ENCODE peak calls at places on chromosome 10, in six cellular contexts. H, Q, P, E, F and B are unnamed samples.

GRCh38 chr10:80137031-80137712 is 4.6 kb downstream of the PLAC9 start:
- DNase-seq in H (no peak), Q (no peak), P (no peak), E (peak), F (no peak), B (peak)

GRCh38 chr10:21336476-21337170 is 188.9 kb downstream of the SKIDA1 start:
- DNase-seq in H (peak), Q (no peak), P (no peak), E (peak), F (peak), B (no peak)

GRCh38 chr10:15784237-15784636 is 64.5 kb upstream of the ITGA8 start:
- DNase-seq in H (no peak), Q (no peak), P (no peak), E (no peak), F (no peak), B (no peak)

GRCh38 chr10:107165007-107165406 is 501 bp upstream of the SORCS1 start:
- DNase-seq in H (peak), Q (no peak), P (no peak), E (no peak), F (no peak), B (no peak)

GRCh38 chr10:73590881-73591577 is at the start of gene USP54:
- DNase-seq in H (no peak), Q (no peak), P (no peak), E (peak), F (no peak), B (peak)

GRCh38 chr10:129706081-129706480 is 239.0 kb downstream of the MGMT start:
- DNase-seq in H (no peak), Q (no peak), P (no peak), E (no peak), F (no peak), B (no peak)

GRCh38 chr10:128185627-128186026 is 59.4 kb upstream of the MKI67 start:
- DNase-seq in H (no peak), Q (no peak), P (no peak), E (no peak), F (no peak), B (no peak)

GRCh38 chr10:24889636-24890035 is 62.8 kb downstream of the PRTFDC1 start:
- DNase-seq in H (no peak), Q (no peak), P (no peak), E (no peak), F (no peak), B (no peak)

GRCh38 chr10:77007836-77008235 is 629.8 kb downstream of the KCNMA1 start:
- DNase-seq in H (no peak), Q (no peak), P (no peak), E (no peak), F (no peak), B (no peak)

GRCh38 chr10:129941199-129942018 is 22.7 kb downstream of the EBF3 start:
- DNase-seq in H (no peak), Q (no peak), P (no peak), E (no peak), F (no peak), B (no peak)

GRCh38 chr10:100890696-100891271 is 22.0 kb upstream of the SLF2 start:
- DNase-seq in H (no peak), Q (no peak), P (no peak), E (peak), F (no peak), B (no peak)

GRCh38 chr10:76453997-76454396 is 1022.6 kb downstream of the LRMDA start:
- DNase-seq in H (no peak), Q (no peak), P (no peak), E (no peak), F (no peak), B (no peak)

GRCh38 chr10:100656479-100656878 is 88.9 kb upstream of the PAX2 start:
- DNase-seq in H (peak), Q (no peak), P (no peak), E (peak), F (peak), B (no peak)

GRCh38 chr10:105611244-105611798 is 970.2 kb downstream of the SORCS3 start:
- DNase-seq in H (peak), Q (no peak), P (no peak), E (no peak), F (no peak), B (no peak)

GRCh38 chr10:23656735-23657134 is 217.9 kb downstream of the OTUD1 start:
- DNase-seq in H (peak), Q (no peak), P (no peak), E (peak), F (no peak), B (no peak)

GRCh38 chr10:27600915-27601314 is 96.8 kb downstream of the RAB18 start:
- DNase-seq in H (no peak), Q (no peak), P (no peak), E (no peak), F (no peak), B (no peak)

GRCh38 chr10:114458955-114459354 is 54.7 kb upstream of the AFAP1L2 start:
- DNase-seq in H (peak), Q (no peak), P (no peak), E (peak), F (peak), B (peak)

GRCh38 chr10:94076325-94076841 is 82.7 kb downstream of the PLCE1 start:
- DNase-seq in H (no peak), Q (no peak), P (no peak), E (peak), F (no peak), B (peak)

GRCh38 chr10:61084493-61084892 is 140.5 kb upstream of the RHOBTB1 start:
- DNase-seq in H (no peak), Q (no peak), P (no peak), E (no peak), F (no peak), B (no peak)

GRCh38 chr10:130809181-130809580 is 502.3 kb downstream of the TCERG1L start:
- DNase-seq in H (no peak), Q (no peak), P (no peak), E (no peak), F (no peak), B (no peak)

GRCh38 chr10:89019589-89020327 is 29.2 kb downstream of the FAS start:
- DNase-seq in H (no peak), Q (no peak), P (no peak), E (no peak), F (no peak), B (no peak)

GRCh38 chr10:44323838-44324237 is 61.1 kb downstream of the CXCL12 start:
- DNase-seq in H (no peak), Q (no peak), P (no peak), E (no peak), F (no peak), B (no peak)

GRCh38 chr10:13227031-13227430 is 7.1 kb downstream of the UCMA start:
- DNase-seq in H (no peak), Q (no peak), P (no peak), E (no peak), F (no peak), B (no peak)

GRCh38 chr10:119270893-119271361 is 63.6 kb downstream of the GRK5 start:
- DNase-seq in H (peak), Q (no peak), P (no peak), E (no peak), F (peak), B (no peak)

GRCh38 chr10:78700413-78700812 is 368.4 kb upstream of the ZMIZ1 start:
- DNase-seq in H (peak), Q (no peak), P (no peak), E (peak), F (no peak), B (peak)

GRCh38 chr10:103448751-103449150 is 3.4 kb downstream of the CALHM2 start:
- DNase-seq in H (peak), Q (no peak), P (no peak), E (peak), F (no peak), B (no peak)